ENCODE peak calls at places on chromosomes 5 and 9, in six cellular contexts. G is IMR-90, K is H9, E is H1, I is mesenchymal stem cell, D is trophoblast cell. O is an unnamed sample.

GRCh38 chr5:123803359-123803758 is 291.4 kb downstream of the CSNK1G3 start:
- DNase-seq in K (no peak), D (no peak), I (no peak), E (no peak), G (no peak), O (no peak)

GRCh38 chr9:21974542-21975409 is 19.4 kb downstream of the CDKN2A start:
- DNase-seq in D (peak; percentile 25), K (peak; percentile 92), G (peak; percentile 57), I (peak; percentile 58), E (peak; percentile 88), O (peak; percentile 72)

GRCh38 chr5:143155445-143155844 is 248.0 kb downstream of the NR3C1 start:
- DNase-seq in K (no peak), G (no peak), I (no peak), D (no peak), E (no peak), O (no peak)

GRCh38 chr9:2299156-2299842 is 284.2 kb downstream of the SMARCA2 start:
- DNase-seq in E (peak; percentile 17), K (no peak), D (peak; percentile 92), G (no peak), I (no peak), O (no peak)

GRCh38 chr5:116938488-116938887 is 363.9 kb upstream of the SEMA6A start:
- DNase-seq in G (no peak), D (no peak), E (no peak), K (peak; percentile 88), I (peak; percentile 19), O (peak; percentile 32)

GRCh38 chr5:137487600-137487999 is 11.5 kb downstream of the SPOCK1 start:
- DNase-seq in I (no peak), G (peak; percentile 60), E (no peak), D (no peak), K (no peak), O (no peak)

GRCh38 chr9:99003308-99003707 is 59.6 kb downstream of the COL15A1 start:
- DNase-seq in G (no peak), E (no peak), K (peak; percentile 6), D (no peak), I (no peak), O (no peak)

GRCh38 chr9:93059097-93059959 is 827 bp downstream of the SUSD3 start:
- DNase-seq in E (no peak), K (no peak), I (no peak), G (no peak), D (peak; percentile 20), O (no peak)

GRCh38 chr5:134714120-134714519 is 24.2 kb upstream of the CAMLG start:
- DNase-seq in I (no peak), D (no peak), E (no peak), K (no peak), G (no peak), O (no peak)

GRCh38 chr5:92991681-92992472 is 589.1 kb downstream of the NR2F1-AS1 start:
- DNase-seq in K (no peak), D (no peak), I (peak; percentile 15), G (peak; percentile 26), E (no peak), O (no peak)

GRCh38 chr5:176899296-176899891 is at the start of gene HK3:
- DNase-seq in D (peak; percentile 12), G (no peak), K (no peak), E (no peak), I (no peak), O (no peak)

GRCh38 chr5:154506049-154506715 is 28.2 kb upstream of the HAND1 start:
- DNase-seq in D (no peak), K (no peak), E (no peak), G (no peak), I (no peak), O (no peak)

GRCh38 chr5:43208658-43209057 is 16.6 kb downstream of the NIM1K start:
- DNase-seq in G (no peak), K (no peak), D (no peak), I (no peak), E (no peak), O (no peak)

GRCh38 chr5:43202380-43202779 is 10.4 kb downstream of the NIM1K start:
- DNase-seq in D (no peak), K (no peak), G (no peak), I (no peak), E (no peak), O (no peak)

GRCh38 chr5:43207601-43208000 is 15.6 kb downstream of the NIM1K start:
- DNase-seq in K (no peak), I (peak; percentile 27), E (no peak), G (peak; percentile 77), D (peak; percentile 38), O (no peak)

GRCh38 chr5:43203373-43203772 is 11.3 kb downstream of the NIM1K start:
- DNase-seq in I (no peak), D (no peak), G (peak; percentile 31), E (no peak), K (no peak), O (no peak)

GRCh38 chr5:43204958-43205357 is 12.9 kb downstream of the NIM1K start:
- DNase-seq in I (no peak), D (no peak), G (no peak), E (no peak), K (no peak), O (no peak)
- H4K91ac ChIP-seq in I (no peak overlapping the region), D (no peak overlapping the region), G (no peak overlapping the region), E (no peak overlapping the region), K (no peak overlapping the region), O (no peak overlapping the region)

GRCh38 chr9:127904888-127905728 is 5.7 kb upstream of the ST6GALNAC6 start:
- DNase-seq in I (no peak), K (no peak), G (no peak), D (no peak), E (no peak), O (no peak)

GRCh38 chr9:127905788-127906191 is 6.4 kb upstream of the ST6GALNAC6 start:
- DNase-seq in I (no peak), G (no peak), E (no peak), K (no peak), D (no peak), O (no peak)

GRCh38 chr9:127907867-127908659 is 8.7 kb upstream of the ST6GALNAC6 start:
- DNase-seq in K (no peak), I (no peak), D (no peak), E (no peak), G (no peak), O (no peak)

GRCh38 chr9:127903557-127904475 is 4.4 kb upstream of the ST6GALNAC6 start:
- DNase-seq in E (peak; percentile 80), D (no peak), I (peak; percentile 51), G (no peak), K (peak; percentile 92), O (no peak)

DNA sequence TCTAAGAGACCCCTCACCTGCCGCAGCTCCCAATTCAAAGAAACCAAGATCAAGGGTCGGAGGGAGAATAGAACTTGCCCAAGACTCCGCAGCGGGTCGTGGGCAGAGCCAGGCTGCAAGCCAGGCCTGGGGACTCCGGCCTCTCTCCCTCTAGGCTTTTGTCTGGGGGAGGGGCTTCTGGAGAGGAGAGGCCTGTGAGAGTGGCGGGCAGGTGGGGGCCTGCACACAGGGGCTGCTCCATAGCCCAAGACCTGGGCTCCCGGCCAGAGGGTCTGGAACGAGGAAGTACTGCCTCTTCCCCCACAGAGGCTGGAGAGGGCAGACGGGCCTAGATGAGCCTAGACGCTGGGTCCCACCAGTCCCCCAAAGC is 5.1 kb upstream of the ST6GALNAC6 start:
- DNase-seq in K (peak; percentile 66), D (no peak), I (no peak), G (no peak), E (peak; percentile 56), O (no peak)
- H2AFZ ChIP-seq in K (no peak overlapping the region), D (peak overlapping the region; percentile 35), I (no peak overlapping the region), G (no peak overlapping the region), E (no peak overlapping the region), O (peak overlapping the region; percentile 57)

DNA sequence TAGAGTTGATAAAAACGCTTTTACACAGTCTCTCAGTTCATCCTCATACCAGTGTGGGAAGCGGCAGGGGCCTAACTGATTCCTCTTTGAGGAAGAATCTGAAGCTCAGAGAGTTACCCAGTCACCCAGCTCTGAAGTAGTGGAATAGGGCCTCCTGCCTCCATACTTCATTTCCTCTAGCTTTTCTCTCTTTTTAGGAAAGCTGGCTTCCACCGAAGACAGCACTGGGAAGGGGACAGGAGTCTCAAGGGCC is 3.2 kb downstream of the MCIDAS start:
- DNase-seq in E (no peak), K (no peak), D (no peak), G (no peak), I (no peak), O (no peak)
- H4K91ac ChIP-seq in E (no peak overlapping the region), K (no peak overlapping the region), D (no peak overlapping the region), G (no peak overlapping the region), I (no peak overlapping the region), O (no peak overlapping the region)

GRCh38 chr5:171493646-171494393 is 74.4 kb downstream of the FGF18 start:
- DNase-seq in K (no peak), D (no peak), E (no peak), I (no peak), G (no peak), O (no peak)
- H2AFZ ChIP-seq in K (no peak overlapping the region), D (no peak overlapping the region), E (peak overlapping the region; percentile 79), I (no peak overlapping the region), G (peak overlapping the region; percentile 87), O (peak overlapping the region; percentile 90)

GRCh38 chr5:120852222-120852860 is 388.2 kb downstream of the PRR16 start:
- DNase-seq in G (no peak), E (no peak), K (peak; percentile 58), I (no peak), D (no peak), O (no peak)
- H4K91ac ChIP-seq in G (no peak overlapping the region), E (no peak overlapping the region), K (no peak overlapping the region), I (no peak overlapping the region), D (no peak overlapping the region), O (no peak overlapping the region)

O was measured in neuronal stem cell.